ENCODE peak calls at places on chromosome 2, in seven cellular contexts. U is KG1, Z is hippocampal formation, G is T-helper 17 cell, E is iPS DF 19.7, A is non-pigmented ciliary epithelial cell, M is KBM-7. J is an unnamed sample.

GRCh38 chr2:73112026-73112912 is 479 bp downstream of the RAB11FIP5 start:
- DNase-seq in U (no peak), Z (no peak), G (peak), E (no peak), A (no peak), M (peak), J (peak)

GRCh38 chr2:11344956-11345671 is 678 bp upstream of the ROCK2 start:
- DNase-seq in U (no peak), Z (peak), G (peak), E (no peak), A (no peak), M (peak), J (peak)

GRCh38 chr2:131641414-131642206 is 113.9 kb downstream of the CCDC74A start:
- DNase-seq in U (no peak), Z (no peak), G (no peak), E (no peak), A (no peak), M (peak), J (no peak)

GRCh38 chr2:11356760-11357159 is 12.3 kb upstream of the ROCK2 start:
- DNase-seq in U (peak), Z (no peak), G (no peak), E (no peak), A (no peak), M (no peak), J (no peak)

GRCh38 chr2:37781028-37781427 is 109.6 kb upstream of the CDC42EP3 start:
- DNase-seq in U (no peak), Z (no peak), G (no peak), E (no peak), A (no peak), M (no peak), J (no peak)

GRCh38 chr2:110125292-110125691 is 9.7 kb upstream of the MALL start:
- DNase-seq in U (no peak), Z (no peak), G (no peak), E (no peak), A (no peak), M (no peak), J (no peak)

GRCh38 chr2:237879058-237879430 is 19.6 kb downstream of the RAMP1 start:
- DNase-seq in U (no peak), Z (no peak), G (no peak), E (no peak), A (no peak), M (no peak), J (peak)

GRCh38 chr2:191835539-191836350 is 11.1 kb downstream of the CAVIN2 start:
- DNase-seq in U (no peak), Z (no peak), G (no peak), E (peak), A (no peak), M (no peak), J (no peak)

GRCh38 chr2:144004742-144005141 is 515.2 kb downstream of the ZEB2 start:
- DNase-seq in U (no peak), Z (no peak), G (no peak), E (no peak), A (no peak), M (no peak), J (no peak)

GRCh38 chr2:25697559-25698341 is 24.4 kb upstream of the DTNB start:
- DNase-seq in U (no peak), Z (no peak), G (no peak), E (no peak), A (no peak), M (no peak), J (peak)

GRCh38 chr2:106062627-106063026 is 131.5 kb downstream of the UXS1 start:
- DNase-seq in U (no peak), Z (no peak), G (no peak), E (no peak), A (no peak), M (no peak), J (peak)

GRCh38 chr2:195308163-195308562 is 348.9 kb upstream of the SLC39A10 start:
- DNase-seq in U (no peak), Z (no peak), G (no peak), E (no peak), A (no peak), M (no peak), J (no peak)

GRCh38 chr2:239163306-239164070 is 237.3 kb downstream of the HDAC4 start:
- DNase-seq in U (no peak), Z (no peak), G (no peak), E (no peak), A (no peak), M (no peak), J (peak)

GRCh38 chr2:20576598-20577115 is 74.2 kb downstream of the HS1BP3 start:
- DNase-seq in U (no peak), Z (no peak), G (peak), E (no peak), A (no peak), M (no peak), J (no peak)

GRCh38 chr2:168848220-168848619 is 42.0 kb downstream of the SPC25 start:
- DNase-seq in U (no peak), Z (no peak), G (no peak), E (no peak), A (no peak), M (no peak), J (no peak)

GRCh38 chr2:178241852-178242551 is 47.7 kb downstream of the OSBPL6 start:
- DNase-seq in U (no peak), Z (peak), G (no peak), E (no peak), A (peak), M (no peak), J (peak)

GRCh38 chr2:212520340-212520739 is 18.3 kb downstream of the ERBB4 start:
- DNase-seq in U (no peak), Z (no peak), G (no peak), E (no peak), A (no peak), M (no peak), J (no peak)

GRCh38 chr2:71614976-71615768 is 161.8 kb downstream of the DYSF start:
- DNase-seq in U (no peak), Z (peak), G (no peak), E (no peak), A (no peak), M (no peak), J (peak)

GRCh38 chr2:39484620-39485495 is 47.8 kb upstream of the MAP4K3 start:
- DNase-seq in U (no peak), Z (no peak), G (no peak), E (no peak), A (no peak), M (no peak), J (no peak)

GRCh38 chr2:70458661-70459060 is 95.0 kb downstream of the TGFA start:
- DNase-seq in U (no peak), Z (no peak), G (no peak), E (no peak), A (no peak), M (no peak), J (no peak)

GRCh38 chr2:198657520-198658121 is 800.1 kb downstream of the SATB2 start:
- DNase-seq in U (peak), Z (no peak), G (no peak), E (no peak), A (peak), M (peak), J (no peak)

GRCh38 chr2:127000194-127000593 is 101.5 kb downstream of the TEX51 start:
- DNase-seq in U (no peak), Z (no peak), G (no peak), E (no peak), A (no peak), M (no peak), J (no peak)

GRCh38 chr2:126893153-126893552 is 5.5 kb upstream of the TEX51 start:
- DNase-seq in U (no peak), Z (no peak), G (no peak), E (no peak), A (no peak), M (no peak), J (peak)

GRCh38 chr2:8676191-8676914 is 5.5 kb upstream of the ID2 start:
- DNase-seq in U (no peak), Z (peak), G (no peak), E (no peak), A (no peak), M (no peak), J (peak)

GRCh38 chr2:39737661-39738060 is 41.4 kb downstream of the THUMPD2 start:
- DNase-seq in U (no peak), Z (peak), G (no peak), E (no peak), A (peak), M (no peak), J (no peak)

GRCh38 chr2:191318037-191318728 is 73.0 kb downstream of the MYO1B start:
- DNase-seq in U (no peak), Z (no peak), G (no peak), E (no peak), A (no peak), M (peak), J (no peak)

GRCh38 chr2:223488814-223489213 is 113.3 kb downstream of the SCG2 start:
- DNase-seq in U (no peak), Z (no peak), G (no peak), E (no peak), A (no peak), M (no peak), J (no peak)